ENCODE peak calls at places on chromosome 3, in ten cellular contexts. R is retina; Z is WTC11; H is stimulated activated CD4-positive, alpha-beta T cell treated with anti-CD3 and anti-CD28 coated beads, TNF-alpha, amount 100 ng/mL, for 1 hour; W is neural crest cell; P is EL; V is central memory CD8-positive, alpha-beta T cell; F is kidney epithelial cell; A is neural progenitor cell; N is anterior cingulate cortex. T is an unnamed sample.

GRCh38 chr3:195849322-195850074 is 37.8 kb upstream of the MUC4 start:
- DNase-seq in H (no peak), P (no peak), R (no peak), N (no peak), F (no peak), Z (no peak), V (peak), W (no peak), A (no peak), T (no peak)

GRCh38 chr3:178436773-178437172 is 99.5 kb upstream of the KCNMB2 start:
- DNase-seq in P (peak), V (no peak), H (no peak), N (no peak), R (no peak), A (peak), W (no peak), Z (no peak), F (no peak), T (peak)

GRCh38 chr3:153343988-153344782 is 182.2 kb downstream of the RAP2B start:
- DNase-seq in V (no peak), F (no peak), W (no peak), H (no peak), P (no peak), N (no peak), Z (no peak), A (no peak), R (no peak), T (no peak)

GRCh38 chr3:108008931-108009635 is 81.7 kb downstream of the CD47 start:
- DNase-seq in H (no peak), R (no peak), N (no peak), V (no peak), Z (no peak), P (peak), W (no peak), A (no peak), F (peak), T (no peak)

GRCh38 chr3:38297537-38297936 is 15.4 kb downstream of the SLC22A14 start:
- DNase-seq in H (no peak), R (no peak), P (no peak), W (no peak), N (no peak), A (no peak), V (no peak), Z (no peak), F (no peak), T (no peak)

GRCh38 chr3:171936231-171936841 is 93.2 kb downstream of the TMEM212 start:
- DNase-seq in N (no peak), R (no peak), H (no peak), F (no peak), P (peak), Z (no peak), V (no peak), W (no peak), A (no peak), T (peak)

GRCh38 chr3:103127737-103128136 is 692.9 kb downstream of the ZPLD1 start:
- DNase-seq in A (no peak), N (no peak), R (no peak), W (no peak), F (peak), Z (no peak), V (no peak), H (no peak), P (no peak), T (no peak)

GRCh38 chr3:47347217-47347801 is 33.5 kb upstream of the PTPN23 start:
- DNase-seq in N (no peak), R (no peak), A (no peak), W (no peak), Z (no peak), P (peak), H (no peak), F (no peak), V (no peak), T (peak)

GRCh38 chr3:196073188-196073838 is 8.6 kb downstream of the TFRC start:
- DNase-seq in R (peak), F (no peak), V (peak), P (peak), A (peak), Z (peak), H (peak), W (peak), N (peak), T (no peak)

GRCh38 chr3:30640856-30641255 is 34.5 kb downstream of the TGFBR2 start:
- DNase-seq in V (no peak), R (no peak), P (no peak), W (no peak), A (no peak), F (no peak), H (no peak), N (no peak), Z (no peak), T (no peak)

GRCh38 chr3:56845505-56845904 is 43.8 kb upstream of the ARHGEF3 start:
- DNase-seq in F (no peak), A (no peak), Z (no peak), R (no peak), W (no peak), V (no peak), H (no peak), N (no peak), P (peak), T (peak)

GRCh38 chr3:51966486-51966885 is 768 bp downstream of the PCBP4 start:
- DNase-seq in W (no peak), Z (no peak), R (peak), A (no peak), F (no peak), V (no peak), H (no peak), P (no peak), N (no peak), T (no peak)

GRCh38 chr3:107411779-107412178 is 34.5 kb downstream of the CCDC54 start:
- DNase-seq in H (no peak), A (no peak), W (no peak), F (no peak), N (no peak), V (no peak), R (no peak), Z (no peak), P (no peak), T (no peak)

GRCh38 chr3:155871746-155872158 is 1.3 kb downstream of the GMPS start:
- DNase-seq in W (no peak), V (no peak), F (no peak), N (no peak), H (no peak), R (no peak), Z (no peak), P (no peak), A (no peak), T (no peak)

GRCh38 chr3:184806567-184807271 is 5.2 kb upstream of the VPS8 start:
- DNase-seq in A (no peak), P (no peak), W (no peak), R (no peak), Z (no peak), F (no peak), N (no peak), V (no peak), H (no peak), T (no peak)

GRCh38 chr3:46812237-46812791 is 50.9 kb downstream of the MYL3 start:
- DNase-seq in F (peak), N (no peak), W (peak), A (peak), H (peak), P (peak), R (peak), Z (peak), V (no peak), T (peak)

T was measured in GM04504.